ENCODE peak calls at places on chromosomes 11 and 22, in ten cellular contexts. L, I, N, Z, C, D, P, S, F and W are unnamed samples.

GRCh38 chr22:36753916-36754315 is 22.0 kb downstream of the IFT27 start:
- DNase-seq in C (no peak), D (no peak), S (no peak), I (no peak), N (no peak), Z (no peak), F (no peak), L (no peak), P (no peak), W (no peak)

GRCh38 chr11:21783954-21784353 is 408.9 kb upstream of the ANO5 start:
- DNase-seq in D (no peak), N (no peak), C (no peak), Z (no peak), P (no peak), I (no peak), L (no peak), F (no peak), S (no peak), W (no peak)

GRCh38 chr11:119571311-119571710 is 148.3 kb upstream of the THY1 start:
- DNase-seq in F (no peak), C (no peak), P (no peak), Z (no peak), L (no peak), S (no peak), I (no peak), N (no peak), D (no peak), W (no peak)

GRCh38 chr11:27253200-27253599 is 109.8 kb downstream of the CCDC34 start:
- DNase-seq in C (no peak), I (no peak), D (no peak), P (no peak), F (no peak), S (no peak), Z (no peak), L (no peak), N (no peak), W (no peak)

GRCh38 chr22:19731736-19732135 is 8.4 kb downstream of the GP1BB start:
- DNase-seq in S (no peak), F (no peak), I (no peak), N (no peak), L (no peak), C (no peak), Z (no peak), P (no peak), D (no peak), W (no peak)

GRCh38 chr11:102666331-102666957 is 39.1 kb downstream of the MMP27 start:
- DNase-seq in L (peak), Z (peak), C (peak), S (peak), P (no peak), F (peak), N (peak), I (peak), D (peak), W (peak)

GRCh38 chr11:44456544-44457270 is 108.8 kb upstream of the CD82 start:
- DNase-seq in L (no peak), S (no peak), C (no peak), I (no peak), N (no peak), P (no peak), Z (no peak), F (no peak), D (no peak), W (peak)

GRCh38 chr11:118876261-118876660 is 7.4 kb upstream of the CXCR5 start:
- DNase-seq in C (no peak), P (no peak), Z (no peak), I (no peak), N (no peak), D (no peak), F (no peak), L (no peak), S (no peak), W (no peak)

GRCh38 chr22:45585946-45586540 is 83.4 kb downstream of the FBLN1 start:
- DNase-seq in I (no peak), N (no peak), F (no peak), S (no peak), P (no peak), D (no peak), L (no peak), Z (no peak), C (no peak), W (no peak)

GRCh38 chr22:26086359-26086758 is 82.9 kb upstream of the SEZ6L start:
- DNase-seq in C (no peak), Z (no peak), S (no peak), L (no peak), P (no peak), D (no peak), N (no peak), I (no peak), F (no peak), W (no peak)

GRCh38 chr11:45078236-45079074 is 68.0 kb upstream of the PRDM11 start:
- DNase-seq in S (no peak), L (no peak), C (peak), D (no peak), F (no peak), Z (no peak), I (peak), N (no peak), P (no peak), W (no peak)

GRCh38 chr11:117969160-117969991 is 16.8 kb upstream of the IL10RA start:
- DNase-seq in C (no peak), F (no peak), S (no peak), I (no peak), Z (no peak), L (no peak), P (no peak), N (no peak), D (no peak), W (no peak)

GRCh38 chr11:6251120-6251733 is 8.4 kb upstream of the CCKBR start:
- DNase-seq in C (peak), S (peak), L (peak), P (peak), Z (peak), D (peak), F (peak), I (peak), N (peak), W (peak)
- TF ChIP-seq CTCF in C (peak), S (peak), L (peak), P (peak), Z (peak), D (peak), F (peak), I (peak), N (peak), W (peak)

GRCh38 chr11:116217006-116217405 is 555.8 kb downstream of the BUD13 start:
- DNase-seq in S (no peak), F (peak), L (no peak), N (peak), Z (peak), D (peak), P (no peak), C (peak), I (peak), W (peak)

GRCh38 chr11:116219171-116219635 is 553.6 kb downstream of the BUD13 start:
- DNase-seq in D (no peak), I (no peak), N (no peak), Z (no peak), S (no peak), L (peak), F (no peak), P (no peak), C (no peak), W (no peak)

GRCh38 chr11:116211166-116211565 is 561.6 kb downstream of the BUD13 start:
- DNase-seq in D (no peak), C (no peak), N (no peak), I (no peak), S (no peak), F (no peak), Z (no peak), L (no peak), P (no peak), W (no peak)

GRCh38 chr11:116217441-116217840 is 555.3 kb downstream of the BUD13 start:
- DNase-seq in N (no peak), D (no peak), F (no peak), I (no peak), L (no peak), P (no peak), Z (no peak), C (no peak), S (no peak), W (no peak)

DNA sequence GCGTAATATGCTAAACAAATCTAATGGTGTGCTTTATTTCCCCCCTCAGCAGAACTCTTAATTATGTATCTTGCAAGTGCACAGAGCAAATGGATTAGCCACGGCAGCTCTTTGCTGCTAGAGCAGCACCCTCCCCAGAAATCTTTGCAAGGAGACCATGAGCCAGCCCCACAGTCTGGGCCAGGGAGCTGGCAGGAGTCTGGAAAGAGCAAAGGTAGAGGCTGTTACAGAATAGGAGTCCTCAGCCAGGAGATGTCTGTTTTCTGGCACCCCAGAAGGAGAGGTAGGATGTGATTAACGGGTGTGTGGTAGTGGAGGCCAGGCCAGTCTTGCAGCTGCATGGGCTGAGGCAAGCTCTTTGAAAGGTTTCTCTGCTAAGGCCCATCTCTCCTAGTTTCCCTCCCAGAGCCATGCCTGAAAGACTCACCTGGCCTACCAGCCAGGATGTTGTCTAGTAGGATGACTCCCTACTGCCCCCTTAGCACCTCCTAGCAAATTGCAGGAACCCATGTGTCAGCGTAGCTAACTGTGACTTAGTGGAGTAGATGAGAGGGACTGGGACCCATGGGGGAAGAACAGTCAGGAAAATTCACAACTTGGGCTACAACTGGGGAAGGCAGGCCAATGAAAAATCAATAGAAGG is 557.2 kb downstream of the BUD13 start:
- DNase-seq in L (no peak), P (no peak), Z (no peak), I (no peak), D (no peak), C (no peak), F (no peak), S (no peak), N (no peak), W (peak)
- TF ChIP-seq CTCF in L (no peak), P (peak), Z (peak), I (no peak), D (no peak), C (no peak), F (no peak), S (peak), N (no peak), W (peak)

GRCh38 chr11:75350743-75351540 is 519 bp downstream of the ARRB1 start:
- DNase-seq in C (peak), F (peak), L (no peak), D (peak), Z (no peak), N (peak), I (peak), P (no peak), S (no peak), W (no peak)
- TF ChIP-seq CTCF in C (no peak), F (no peak), L (no peak), D (no peak), Z (peak), N (no peak), I (no peak), P (peak), S (no peak), W (no peak)

GRCh38 chr22:22803285-22803853 is 84.2 kb upstream of the IGLL5 start:
- DNase-seq in D (no peak), F (no peak), S (no peak), N (no peak), I (no peak), P (no peak), Z (no peak), L (no peak), C (no peak), W (no peak)

GRCh38 chr22:22800716-22801115 is 86.9 kb upstream of the IGLL5 start:
- DNase-seq in Z (no peak), I (peak), S (no peak), D (no peak), L (no peak), P (no peak), F (no peak), C (no peak), N (no peak), W (no peak)

GRCh38 chr22:22799561-22799960 is 88.1 kb upstream of the IGLL5 start:
- DNase-seq in L (no peak), F (peak), D (no peak), C (no peak), P (no peak), S (no peak), I (no peak), N (no peak), Z (no peak), W (no peak)

GRCh38 chr22:22798716-22799115 is 88.9 kb upstream of the IGLL5 start:
- DNase-seq in D (no peak), C (no peak), I (no peak), Z (no peak), L (no peak), N (no peak), S (no peak), P (no peak), F (no peak), W (no peak)

GRCh38 chr22:22802346-22802970 is 85.2 kb upstream of the IGLL5 start:
- DNase-seq in P (no peak), N (no peak), Z (no peak), S (peak), L (no peak), F (no peak), I (peak), D (peak), C (no peak), W (peak)
- TF ChIP-seq CTCF in P (peak), N (no peak), Z (no peak), S (no peak), L (no peak), F (peak), I (peak), D (peak), C (no peak), W (peak)

GRCh38 chr11:9609002-9609759 is 35.7 kb downstream of the WEE1 start:
- DNase-seq in P (no peak), I (no peak), F (no peak), L (no peak), D (no peak), S (no peak), C (no peak), Z (no peak), N (no peak), W (peak)

GRCh38 chr11:9607511-9607899 is 34.0 kb downstream of the WEE1 start:
- DNase-seq in S (no peak), F (no peak), N (no peak), L (no peak), I (no peak), P (no peak), C (no peak), D (no peak), Z (no peak), W (no peak)

GRCh38 chr11:9604134-9604533 is 30.7 kb downstream of the WEE1 start:
- DNase-seq in I (no peak), P (no peak), Z (no peak), N (no peak), S (no peak), F (no peak), C (no peak), L (no peak), D (no peak), W (no peak)

GRCh38 chr11:9605742-9606141 is 32.3 kb downstream of the WEE1 start:
- DNase-seq in L (no peak), N (no peak), D (no peak), Z (no peak), C (no peak), S (no peak), F (no peak), I (no peak), P (no peak), W (no peak)

DNA sequence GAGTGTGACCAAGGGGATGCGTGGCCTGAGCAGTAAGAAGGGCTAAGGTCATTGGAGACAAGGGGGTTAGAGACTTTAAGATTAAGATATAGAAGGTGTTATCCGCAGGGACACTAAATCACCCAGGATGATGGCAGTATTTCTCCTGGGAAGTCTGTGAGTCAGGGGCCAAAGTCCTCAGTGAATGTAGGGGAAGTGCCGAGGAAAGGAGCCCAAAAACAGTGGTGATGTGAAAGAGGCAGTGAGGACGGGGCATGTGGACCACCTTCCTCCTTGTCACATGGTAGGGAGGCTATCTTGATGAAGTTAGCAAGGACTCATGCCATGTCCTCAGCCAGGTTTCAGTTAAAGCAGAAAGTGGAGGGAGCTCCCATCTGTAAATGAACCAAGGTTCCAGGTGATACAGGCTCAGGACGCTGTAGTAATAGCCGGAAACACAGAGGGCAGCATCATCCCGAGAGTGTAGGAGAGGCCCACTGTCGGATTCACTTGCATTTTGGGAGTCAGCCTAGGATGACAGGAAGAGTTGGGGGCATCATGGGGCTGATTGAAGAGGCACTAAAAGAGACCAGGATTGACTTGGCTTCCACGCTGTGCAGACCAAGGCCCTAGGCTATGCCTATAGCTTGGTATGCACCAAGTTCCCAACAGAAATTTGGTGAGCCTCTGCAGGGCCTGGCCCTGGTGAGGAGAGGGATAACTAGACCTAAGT is 33.5 kb downstream of the WEE1 start:
- DNase-seq in I (no peak), P (no peak), C (no peak), S (no peak), L (no peak), D (no peak), Z (no peak), F (no peak), N (no peak), W (no peak)
- TF ChIP-seq CTCF in I (peak), P (peak), C (no peak), S (no peak), L (no peak), D (no peak), Z (no peak), F (no peak), N (no peak), W (no peak)

GRCh38 chr22:49380095-49380827 is 447.4 kb downstream of the BRD1 start:
- DNase-seq in Z (no peak), I (no peak), C (no peak), S (no peak), F (no peak), L (no peak), D (no peak), N (no peak), P (no peak), W (no peak)

GRCh38 chr22:49382451-49382735 is 445.3 kb downstream of the BRD1 start:
- DNase-seq in N (no peak), F (no peak), D (no peak), Z (no peak), C (no peak), I (no peak), L (no peak), P (no peak), S (no peak), W (no peak)

GRCh38 chr22:49380828-49381114 is 446.9 kb downstream of the BRD1 start:
- DNase-seq in C (no peak), N (no peak), L (no peak), F (no peak), Z (no peak), I (no peak), P (no peak), D (no peak), S (no peak), W (no peak)

GRCh38 chr22:49377306-49377705 is 450.4 kb downstream of the BRD1 start:
- DNase-seq in N (no peak), D (no peak), Z (no peak), P (no peak), C (no peak), I (no peak), L (no peak), S (no peak), F (no peak), W (no peak)

GRCh38 chr22:49381595-49382450 is 445.9 kb downstream of the BRD1 start:
- DNase-seq in S (no peak), C (no peak), Z (no peak), P (no peak), F (no peak), I (no peak), L (no peak), D (no peak), N (no peak), W (no peak)
- TF ChIP-seq CTCF in S (no peak), C (no peak), Z (no peak), P (no peak), F (no peak), I (no peak), L (no peak), D (no peak), N (no peak), W (no peak)

DNA sequence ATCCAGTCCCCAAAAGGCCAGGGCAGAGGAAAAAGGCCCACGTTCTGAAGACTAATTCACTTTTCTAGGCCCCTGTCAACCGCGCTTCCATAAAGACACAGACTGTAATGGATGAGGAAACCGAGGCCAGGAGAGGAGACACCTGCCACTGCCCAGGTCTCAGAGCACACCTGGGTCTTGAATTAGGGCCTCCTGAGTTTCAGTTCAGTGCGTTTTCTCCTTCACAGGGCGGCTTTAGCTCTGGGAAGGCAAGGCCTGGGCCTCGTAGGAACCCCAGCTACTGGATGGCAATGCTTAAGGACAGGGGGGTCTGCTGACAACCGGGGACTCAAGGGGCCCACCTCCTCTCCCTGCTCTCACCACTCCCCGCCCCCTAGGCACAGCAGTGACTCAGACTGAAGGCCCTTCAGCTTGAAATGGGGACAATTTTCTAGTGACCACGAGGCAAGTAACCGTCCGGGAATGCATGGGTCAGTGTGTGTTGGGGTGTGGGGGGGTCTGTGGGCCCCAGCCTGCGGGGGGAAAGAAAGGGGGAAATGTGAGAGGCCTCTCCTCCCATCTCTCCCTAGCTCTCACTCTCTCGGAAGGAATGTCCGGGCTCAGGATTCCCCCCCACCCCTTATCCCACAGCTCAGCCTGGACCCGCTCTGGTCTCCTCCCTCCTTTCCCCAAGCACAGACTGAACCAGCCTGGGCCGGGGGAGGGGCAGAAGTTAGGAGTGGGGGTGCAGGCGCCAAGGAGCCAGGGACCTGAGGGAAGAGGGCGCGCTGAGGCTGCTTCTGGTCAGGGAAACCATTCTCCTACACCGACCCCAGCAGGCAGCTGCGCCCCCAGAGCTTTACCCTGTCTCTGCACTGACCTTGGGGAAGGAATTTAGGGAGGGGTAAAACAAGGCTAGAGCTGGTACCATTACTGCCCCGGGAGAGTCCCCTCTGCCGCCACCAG is 17.2 kb downstream of the CREB3L1 start:
- DNase-seq in D (peak), C (peak), Z (peak), F (peak), P (no peak), S (no peak), L (no peak), I (peak), N (no peak), W (no peak)
- TF ChIP-seq CTCF in D (no peak), C (no peak), Z (no peak), F (no peak), P (peak), S (no peak), L (no peak), I (no peak), N (no peak), W (no peak)